ENCODE peak calls at places on chromosomes 6 and 20, in five cellular contexts. P, S, E, J and Z are unnamed samples.

GRCh38 chr20:45189067-45189611 is 14.4 kb downstream of the PI3 start:
- DNase-seq in S (no peak), E (no peak), P (no peak), J (no peak), Z (no peak)

GRCh38 chr20:1792274-1792673 is 102.9 kb upstream of the SIRPA start:
- DNase-seq in E (no peak), S (no peak), J (no peak), P (no peak), Z (no peak)

GRCh38 chr6:74574794-74575193 is 631.1 kb downstream of the COL12A1 start:
- DNase-seq in P (no peak), E (no peak), S (peak), J (peak), Z (no peak)

GRCh38 chr6:109799664-109800063 is 108.6 kb downstream of the FIG4 start:
- DNase-seq in S (no peak), E (no peak), J (no peak), P (no peak), Z (no peak)

GRCh38 chr6:13274707-13275434 is 53.5 kb downstream of the TBC1D7 start:
- DNase-seq in E (no peak), J (no peak), P (no peak), S (no peak), Z (no peak)

GRCh38 chr20:46546936-46547335 is 3.5 kb downstream of the OCSTAMP start:
- DNase-seq in P (no peak), J (no peak), E (no peak), S (no peak), Z (no peak)

GRCh38 chr20:2350606-2351005 is 30.1 kb upstream of the TGM6 start:
- DNase-seq in J (no peak), S (no peak), E (no peak), P (no peak), Z (no peak)

GRCh38 chr6:17381429-17382147 is 11.8 kb upstream of the CAP2 start:
- DNase-seq in S (no peak), P (no peak), E (no peak), J (no peak), Z (no peak)

GRCh38 chr20:52569201-52569600 is 377.6 kb upstream of the ZFP64 start:
- DNase-seq in P (no peak), E (no peak), S (no peak), J (no peak), Z (no peak)

GRCh38 chr6:112879920-112880413 is 532.8 kb downstream of the RFPL4B start:
- DNase-seq in E (peak), J (no peak), S (no peak), P (no peak), Z (no peak)

GRCh38 chr6:11779308-11780096 is 899 bp upstream of the ADTRP start:
- DNase-seq in J (no peak), S (no peak), E (no peak), P (no peak), Z (no peak)

GRCh38 chr20:11777387-11777786 is 140.3 kb upstream of the BTBD3 start:
- DNase-seq in S (no peak), P (no peak), J (no peak), E (no peak), Z (no peak)

GRCh38 chr6:111485316-111485715 is 2.3 kb upstream of the REV3L start:
- DNase-seq in J (no peak), S (no peak), E (no peak), P (no peak), Z (no peak)

GRCh38 chr6:3911614-3912336 is 62.6 kb downstream of the FAM50B start:
- DNase-seq in J (peak), E (peak), P (no peak), S (peak), Z (no peak)

GRCh38 chr20:47673671-47673955 is 111.7 kb downstream of the SULF2 start:
- DNase-seq in J (no peak), P (no peak), S (no peak), E (no peak), Z (no peak)

GRCh38 chr20:63316502-63316921 is 23.5 kb downstream of the COL20A1 start:
- DNase-seq in S (no peak), E (no peak), P (no peak), J (no peak), Z (no peak)

GRCh38 chr6:31897612-31898199 is at the start of gene EHMT2:
- DNase-seq in E (peak), P (no peak), S (peak), J (peak), Z (peak)

GRCh38 chr20:47664744-47665143 is 120.5 kb downstream of the SULF2 start:
- DNase-seq in P (no peak), J (no peak), S (no peak), E (no peak), Z (no peak)

GRCh38 chr6:141634269-141634668 is 498.5 kb upstream of the GJE1 start:
- DNase-seq in S (no peak), E (no peak), P (no peak), J (no peak), Z (no peak)

GRCh38 chr20:25064561-25064960 is 6.6 kb upstream of the ACSS1 start:
- DNase-seq in S (no peak), P (no peak), J (no peak), E (no peak), Z (no peak)

DNA sequence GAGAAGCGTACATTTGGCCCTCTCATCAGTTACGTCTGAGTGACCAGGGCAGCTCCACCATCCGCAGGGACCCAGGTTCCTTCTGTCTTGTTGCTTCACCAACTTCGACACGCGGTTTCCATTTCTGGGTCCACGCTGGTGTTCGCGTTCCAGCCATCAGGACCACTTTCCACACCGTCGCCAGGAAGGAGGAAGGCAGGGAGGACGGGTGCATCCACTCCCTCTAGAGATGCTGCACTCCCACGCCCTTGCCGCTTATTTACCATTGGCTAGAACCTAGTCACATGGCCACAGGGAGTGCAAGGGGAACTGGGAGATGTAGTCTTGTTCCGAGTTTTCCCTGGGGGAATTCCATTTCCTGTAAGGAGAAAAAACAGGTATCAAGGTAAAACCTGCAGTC is 33.2 kb upstream of the SNX9 start:
- DNase-seq in J (no peak), P (no peak), E (peak), S (peak), Z (peak)
- TF ChIP-seq JUND in J (no peak), P (no peak), E (no peak), S (no peak), Z (no peak)

GRCh38 chr6:56361812-56362211 is 114.4 kb upstream of the COL21A1 start:
- DNase-seq in P (no peak), E (no peak), J (no peak), S (no peak), Z (no peak)

GRCh38 chr6:56357616-56358373 is 110.4 kb upstream of the COL21A1 start:
- DNase-seq in P (no peak), J (no peak), E (no peak), S (no peak), Z (no peak)

GRCh38 chr6:56363796-56364195 is 116.4 kb upstream of the COL21A1 start:
- DNase-seq in P (no peak), S (no peak), E (no peak), J (no peak), Z (no peak)

GRCh38 chr6:56356431-56356830 is 109.1 kb upstream of the COL21A1 start:
- DNase-seq in E (no peak), P (no peak), S (no peak), J (no peak), Z (no peak)

DNA sequence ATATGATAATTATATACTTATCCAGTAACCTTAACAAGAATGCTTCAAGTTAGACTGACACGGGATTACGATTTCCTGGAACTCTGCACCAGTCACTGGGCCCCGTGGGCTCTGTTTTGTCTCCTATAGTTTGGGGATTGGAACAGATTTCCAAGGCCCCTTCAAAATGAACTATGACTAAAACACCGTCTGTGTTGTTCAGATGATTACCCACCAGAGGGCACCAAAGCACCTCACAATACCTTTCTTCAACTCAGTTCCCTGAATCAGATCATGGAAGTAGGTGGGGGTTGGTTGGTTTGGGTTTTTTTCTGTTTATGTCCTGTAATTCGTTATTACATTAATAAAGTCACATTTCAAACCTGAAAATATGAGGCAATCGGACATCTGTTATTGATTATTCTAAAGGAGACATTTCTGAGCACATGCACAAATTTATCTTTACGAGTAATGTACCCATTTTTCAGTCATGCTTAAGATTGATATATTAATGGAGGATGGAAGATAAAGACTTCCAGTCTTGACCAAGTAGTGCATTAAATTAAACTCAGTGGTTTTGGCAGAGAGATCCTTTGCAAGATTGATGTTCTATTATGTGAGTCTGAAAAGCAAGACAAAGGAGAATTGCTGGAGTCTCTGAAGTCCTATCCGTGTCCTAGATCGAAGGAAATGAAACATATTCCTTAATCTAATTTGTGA is 112.0 kb upstream of the COL21A1 start:
- DNase-seq in P (peak), S (peak), E (peak), J (peak), Z (peak)
- TF ChIP-seq JUND in P (no peak), S (no peak), E (no peak), J (peak), Z (no peak)

GRCh38 chr6:15296735-15297134 is 50.9 kb downstream of the JARID2 start:
- DNase-seq in S (no peak), E (peak), P (peak), J (no peak), Z (no peak)
- TF ChIP-seq JUND in S (no peak), E (no peak), P (no peak), J (no peak), Z (no peak)

DNA sequence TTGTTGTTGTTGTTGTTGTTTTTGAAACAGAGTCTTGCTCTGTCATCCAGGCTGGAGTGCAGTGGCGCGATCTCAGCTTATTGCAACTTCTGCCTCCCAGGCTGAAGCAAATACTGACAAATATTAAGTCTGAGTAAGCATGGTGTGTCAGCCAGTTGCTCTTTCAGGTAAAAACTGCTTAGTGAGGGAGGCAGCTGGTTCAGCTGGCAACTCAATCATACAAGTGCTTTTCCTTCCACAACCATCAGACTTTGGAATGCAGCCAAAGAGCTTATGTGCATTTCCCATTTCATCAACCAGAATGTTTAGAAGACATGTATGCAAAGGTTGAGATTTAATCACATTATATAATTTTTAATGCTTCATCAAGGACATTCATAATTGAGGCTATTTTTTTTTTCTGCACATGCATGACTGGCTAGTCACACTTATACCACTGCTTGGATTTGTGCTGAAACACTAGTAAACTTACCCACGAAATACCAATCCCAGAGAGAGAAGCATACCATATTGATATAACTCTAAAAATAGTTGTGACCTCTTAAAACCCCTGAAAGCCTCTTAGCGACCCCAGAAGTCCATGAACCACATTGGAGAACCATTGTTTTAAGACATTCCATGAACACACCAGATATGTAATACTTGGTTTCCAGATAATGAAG is 56.0 kb downstream of the CLIC5 start:
- DNase-seq in P (no peak), E (no peak), S (no peak), J (no peak), Z (peak)
- TF ChIP-seq JUND in P (no peak), E (no peak), S (no peak), J (no peak), Z (no peak)